ENCODE peak calls at places on chromosomes 4 and X, in four cellular contexts. J is WTC11, F is HepG2, R is K562. V is an unnamed sample.

GRCh38 chr4:182351485-182351884 is 108.3 kb downstream of the TENM3 start:
- DNase-seq in J (no peak), F (no peak), R (no peak), V (no peak)

GRCh38 chrX:45230410-45230809 is 29.7 kb upstream of the DIPK2B start:
- DNase-seq in J (no peak), F (no peak), R (no peak), V (no peak)

GRCh38 chr4:22986881-22987280 is 294.1 kb downstream of the GBA3 start:
- DNase-seq in J (no peak), F (no peak), R (no peak), V (no peak)

GRCh38 chrX:65576160-65576559 is 41.6 kb upstream of the LAS1L start:
- DNase-seq in J (no peak), F (no peak), R (no peak), V (no peak)

GRCh38 chrX:149962859-149963757 is 24.8 kb upstream of the EOLA2 start:
- DNase-seq in J (peak; percentile 24), F (peak; percentile 23), R (peak; percentile 14), V (peak; percentile 5)

GRCh38 chr4:185040523-185040922 is 22.2 kb downstream of the HELT start:
- DNase-seq in J (no peak), F (no peak), R (no peak), V (no peak)

GRCh38 chr4:165207016-165207430 is 338 bp upstream of the KLHL2 start:
- DNase-seq in J (no peak), F (no peak), R (peak; percentile 19), V (no peak)

GRCh38 chr4:125116431-125116830 is 198.3 kb upstream of the FAT4 start:
- DNase-seq in J (no peak), F (no peak), R (no peak), V (no peak)

GRCh38 chr4:82652062-82652461 is 90.3 kb upstream of the TMEM150C start:
- DNase-seq in J (no peak), F (no peak), R (no peak), V (no peak)

GRCh38 chrX:2262679-2263055 is 238.1 kb downstream of the DHRSX start:
- DNase-seq in J (peak; percentile 29), F (no peak), R (no peak), V (no peak)

GRCh38 chrX:149628280-149628679 is 3.3 kb downstream of the TMEM185A start:
- DNase-seq in J (no peak), F (no peak), R (no peak), V (no peak)

DNA sequence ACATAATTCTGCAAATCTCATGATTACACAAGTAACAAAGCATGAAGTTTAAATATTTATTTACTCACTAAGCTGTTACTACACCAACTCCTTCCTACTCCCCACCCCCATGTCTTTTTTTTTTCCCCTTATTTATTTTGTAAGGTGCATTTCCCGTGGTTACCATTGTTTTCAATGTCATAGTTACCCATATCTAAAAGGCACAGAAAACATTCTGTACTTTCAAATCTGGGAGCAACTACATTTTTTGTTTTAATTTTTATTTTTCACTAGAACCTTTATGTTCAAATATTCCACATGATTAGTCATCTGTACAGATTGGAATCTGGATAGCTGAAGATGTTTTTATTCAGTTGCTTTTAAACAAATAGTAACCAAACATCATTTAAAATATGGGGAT is 62.8 kb downstream of the PPP3CA start:
- DNase-seq in J (no peak), F (no peak), R (no peak), V (no peak)
- TF ChIP-seq NR2C2 in J (no peak), F (no peak), R (no peak), V (no peak)

DNA sequence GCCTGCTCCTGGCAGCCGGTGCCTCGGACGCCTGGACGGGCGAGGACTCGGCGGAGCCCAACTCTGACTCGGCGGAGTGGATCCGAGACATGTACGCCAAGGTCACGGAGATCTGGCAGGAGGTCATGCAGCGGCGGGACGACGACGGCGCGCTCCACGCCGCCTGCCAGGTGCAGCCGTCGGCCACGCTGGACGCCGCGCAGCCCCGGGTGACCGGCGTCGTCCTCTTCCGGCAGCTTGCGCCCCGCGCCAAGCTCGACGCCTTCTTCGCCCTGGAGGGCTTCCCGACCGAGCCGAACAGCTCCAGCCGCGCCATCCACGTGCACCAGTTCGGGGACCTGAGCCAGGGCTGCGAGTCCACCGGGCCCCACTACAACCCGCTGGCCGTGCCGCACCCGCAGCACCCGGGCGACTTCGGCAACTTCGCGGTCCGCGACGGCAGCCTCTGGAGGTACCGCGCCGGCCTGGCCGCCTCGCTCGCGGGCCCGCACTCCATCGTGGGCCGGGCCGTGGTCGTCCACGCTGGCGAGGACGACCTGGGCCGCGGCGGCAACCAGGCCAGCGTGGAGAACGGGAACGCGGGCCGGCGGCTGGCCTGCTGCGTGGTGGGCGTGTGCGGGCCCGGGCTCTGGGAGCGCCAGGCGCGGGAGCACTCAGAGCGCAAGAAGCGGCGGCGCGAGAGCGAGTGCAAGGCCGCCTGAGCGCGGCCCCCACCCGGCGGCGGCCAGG is 4.3 kb downstream of the SOD3 start:
- DNase-seq in J (peak; percentile 46), F (no peak), R (no peak), V (no peak)
- TF ChIP-seq MAX in J (peak; percentile 79), F (no peak), R (no peak), V (no peak)

GRCh38 chr4:162056947-162057346 is 106.9 kb downstream of the FSTL5 start:
- DNase-seq in J (no peak), F (no peak), R (no peak), V (no peak)

DNA sequence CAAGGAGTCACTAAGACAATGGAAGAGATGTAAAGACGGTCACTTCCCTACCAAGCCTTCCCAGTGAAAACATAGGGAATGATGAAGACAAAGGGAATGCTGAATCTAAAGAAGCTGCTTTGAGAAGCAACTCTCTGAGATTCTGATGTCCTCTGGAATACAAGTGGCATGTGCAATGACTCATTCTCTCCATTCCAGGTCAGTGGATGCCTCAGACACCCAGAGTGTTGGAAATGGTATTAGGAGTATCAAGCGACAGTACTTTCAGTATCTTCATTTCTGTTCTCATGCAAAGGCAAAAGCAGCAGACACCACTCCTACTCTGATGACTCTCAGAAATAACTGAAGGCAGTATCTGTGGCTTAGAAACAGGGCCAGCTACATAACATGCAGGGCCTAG is 102.6 kb downstream of the FSTL5 start:
- DNase-seq in J (no peak), F (no peak), R (no peak), V (no peak)
- TF ChIP-seq NR2C2 in J (no peak), F (no peak), R (no peak), V (no peak)

GRCh38 chr4:71026086-71026485 is 32.6 kb downstream of the DCK start:
- DNase-seq in J (no peak), F (peak; percentile 66), R (peak; percentile 59), V (no peak)
- TF ChIP-seq MAX in J (no peak), F (no peak), R (no peak), V (no peak)

V was measured in GM12878.